ENCODE peak calls at places on chromosome 5, in five cellular contexts. E is K562, B is HCT116, I is H1, S is GM12878. U is an unnamed sample.

GRCh38 chr5:143806568-143806967 is 5.4 kb upstream of the HMHB1 start:
- DNase-seq in S (peak), I (no peak), E (no peak), B (no peak), U (no peak)

GRCh38 chr5:163379298-163380155 is 57.9 kb upstream of the CCNG1 start:
- DNase-seq in I (no peak), E (peak), S (no peak), B (peak), U (peak)

GRCh38 chr5:169837686-169838085 is 142.6 kb downstream of the INSYN2B start:
- DNase-seq in B (no peak), S (no peak), I (no peak), E (no peak), U (no peak)

GRCh38 chr5:14268236-14268701 is 125.1 kb downstream of the TRIO start:
- DNase-seq in I (no peak), E (peak), S (no peak), B (peak), U (peak)

GRCh38 chr5:170293273-170293672 is 4.3 kb downstream of the LCP2 start:
- DNase-seq in E (no peak), I (no peak), S (peak), B (no peak), U (no peak)

GRCh38 chr5:171986772-171987171 is 19.7 kb downstream of the FBXW11 start:
- DNase-seq in B (no peak), I (no peak), S (no peak), E (peak), U (no peak)

GRCh38 chr5:83866191-83866590 is 145.5 kb upstream of the HAPLN1 start:
- DNase-seq in I (no peak), B (no peak), S (no peak), E (no peak), U (no peak)

GRCh38 chr5:9498541-9499497 is 47.1 kb downstream of the SEMA5A start:
- DNase-seq in B (no peak), E (peak), S (no peak), I (no peak), U (peak)

GRCh38 chr5:61308699-61309098 is 23.4 kb upstream of the ZSWIM6 start:
- DNase-seq in S (no peak), I (no peak), E (no peak), B (no peak), U (no peak)

GRCh38 chr5:59648949-59649921 is 244.3 kb downstream of the PDE4D start:
- DNase-seq in I (no peak), B (no peak), S (no peak), E (peak), U (no peak)

GRCh38 chr5:9622891-9623547 is 7.1 kb downstream of the TAS2R1 start:
- DNase-seq in B (no peak), E (no peak), I (no peak), S (no peak), U (no peak)

GRCh38 chr5:115419794-115420585 is 123.5 kb upstream of the CCDC112 start:
- DNase-seq in E (no peak), I (peak), S (no peak), B (peak), U (no peak)

GRCh38 chr5:11372191-11372590 is 532.1 kb downstream of the CTNND2 start:
- DNase-seq in E (no peak), I (no peak), B (no peak), S (no peak), U (no peak)

GRCh38 chr5:169225830-169226356 is 75.0 kb downstream of the SLIT3 start:
- DNase-seq in B (no peak), S (no peak), E (no peak), I (no peak), U (no peak)

GRCh38 chr5:75368391-75368790 is 31.4 kb downstream of the HMGCR start:
- DNase-seq in S (no peak), B (no peak), I (no peak), E (no peak), U (no peak)
- TF ChIP-seq SRF in S (no peak), B (no peak), I (no peak), E (no peak), U (no peak)

GRCh38 chr5:110916373-110917049 is 155.0 kb upstream of the TSLP start:
- DNase-seq in E (no peak), I (no peak), S (no peak), B (no peak), U (no peak)
- TF ChIP-seq SRF in E (no peak), I (no peak), S (no peak), B (no peak), U (no peak)

GRCh38 chr5:146151970-146152369 is 30.5 kb downstream of the LARS1 start:
- DNase-seq in S (no peak), E (no peak), B (no peak), I (no peak), U (no peak)
- TF ChIP-seq SRF in S (no peak), E (no peak), B (no peak), I (no peak), U (no peak)

DNA sequence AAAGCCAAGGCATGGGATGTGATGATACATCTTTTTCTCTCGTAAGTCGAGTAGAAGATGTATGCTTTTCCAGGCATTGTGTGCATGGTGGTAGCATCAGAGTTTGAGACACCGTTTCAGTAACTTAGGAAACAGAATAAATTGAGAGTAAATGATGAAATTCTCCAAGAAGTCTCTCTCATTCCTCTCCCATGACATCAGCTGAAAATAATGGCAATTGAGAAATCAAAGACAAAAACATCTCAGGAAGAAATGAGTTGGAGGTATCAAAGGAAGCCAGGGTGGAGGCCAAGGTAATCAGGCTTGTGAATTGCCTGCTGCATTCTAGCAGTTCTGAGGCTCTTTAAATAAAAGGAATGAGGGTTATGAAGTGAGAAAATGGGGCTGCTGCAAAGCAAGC is 53.9 kb downstream of the SGCD start:
- DNase-seq in B (no peak), S (no peak), E (no peak), I (no peak), U (no peak)
- TF ChIP-seq SRF in B (no peak), S (no peak), E (no peak), I (no peak), U (no peak)